ENCODE peak calls at places on chromosomes 13 and 19, in four cellular contexts. C is H9, E is left colon, W is endothelial cell. B is an unnamed sample.

GRCh38 chr19:2270157-2270571 is 11.8 kb downstream of the PEAK3 start:
- DNase-seq in E (peak), W (no peak), C (no peak), B (peak)

GRCh38 chr19:2542341-2543069 is 66.6 kb downstream of the GADD45B start:
- DNase-seq in W (no peak), E (no peak), C (peak), B (no peak)

GRCh38 chr19:33219261-33219812 is 6.3 kb downstream of the SLC7A10 start:
- DNase-seq in W (no peak), E (no peak), C (peak), B (no peak)

GRCh38 chr13:43787998-43788397 is 1.2 kb upstream of the ENOX1 start:
- DNase-seq in W (peak), C (no peak), E (no peak), B (no peak)

GRCh38 chr19:43560687-43561086 is 14.6 kb downstream of the XRCC1 start:
- DNase-seq in W (no peak), C (peak), E (no peak), B (no peak)

GRCh38 chr13:29754486-29754806 is 96.0 kb downstream of the UBL3 start:
- DNase-seq in E (no peak), C (peak), W (no peak), B (no peak)

GRCh38 chr19:10086032-10086903 is at the start of gene SHFL:
- DNase-seq in E (peak), W (peak), C (peak), B (peak)

GRCh38 chr13:25771208-25771607 is 280.6 kb downstream of the SHISA2 start:
- DNase-seq in W (no peak), C (no peak), E (no peak), B (no peak)